ENCODE peak calls at places on chromosomes 7 and 10, in six cellular contexts. E is right atrium auricular region, G is prostate gland, R is tibial nerve, L is IMR-90, D is uterus. H is an unnamed sample.

GRCh38 chr7:151721694-151722093 is 155.2 kb downstream of the PRKAG2 start:
- DNase-seq in E (no peak), G (no peak), R (no peak), L (no peak), D (no peak), H (no peak)

GRCh38 chr10:588246-589165 is 101.0 kb downstream of the DIP2C start:
- DNase-seq in E (no peak), G (no peak), R (no peak), L (peak; percentile 69), D (no peak), H (no peak)

GRCh38 chr7:77313876-77314480 is 102.2 kb downstream of the GSAP start:
- DNase-seq in E (no peak), G (no peak), R (no peak), L (no peak), D (no peak), H (no peak)

GRCh38 chr10:49091450-49092210 is 23.7 kb downstream of the VSTM4 start:
- DNase-seq in E (no peak), G (no peak), R (no peak), L (no peak), D (no peak), H (no peak)

GRCh38 chr7:113582471-113582870 is 336.3 kb downstream of the PPP1R3A start:
- DNase-seq in E (no peak), G (no peak), R (no peak), L (no peak), D (no peak), H (no peak)

GRCh38 chr10:71585579-71586092 is 133.9 kb downstream of the C10orf105 start:
- DNase-seq in E (no peak), G (no peak), R (no peak), L (no peak), D (no peak), H (no peak)

GRCh38 chr7:51455086-51455485 is 138.5 kb upstream of the COBL start:
- DNase-seq in E (no peak), G (no peak), R (no peak), L (no peak), D (no peak), H (no peak)

GRCh38 chr10:88195841-88196240 is 332.4 kb downstream of the PTEN start:
- DNase-seq in E (no peak), G (no peak), R (no peak), L (no peak), D (no peak), H (no peak)

GRCh38 chr10:45592926-45593325 is 79.6 kb downstream of the ZFAND4 start:
- DNase-seq in E (no peak), G (no peak), R (no peak), L (no peak), D (no peak), H (no peak)

GRCh38 chr7:49852619-49853462 is 79.4 kb downstream of the VWC2 start:
- DNase-seq in E (no peak), G (peak; percentile 47), R (no peak), L (peak; percentile 12), D (peak; percentile 29), H (no peak)

GRCh38 chr10:73716251-73716650 is 18.3 kb upstream of the AGAP5 start:
- DNase-seq in E (no peak), G (no peak), R (no peak), L (no peak), D (no peak), H (no peak)

GRCh38 chr7:1548438-1548831 is 7.6 kb downstream of the TMEM184A start:
- DNase-seq in E (no peak), G (no peak), R (no peak), L (no peak), D (no peak), H (no peak)

GRCh38 chr10:97039538-97040247 is 146.1 kb downstream of the SLIT1 start:
- DNase-seq in E (no peak), G (no peak), R (no peak), L (no peak), D (no peak), H (no peak)

GRCh38 chr7:102220229-102220850 is 66.3 kb upstream of the SH2B2 start:
- DNase-seq in E (no peak), G (no peak), R (no peak), L (no peak), D (no peak), H (no peak)

GRCh38 chr7:47503283-47503682 is 78.6 kb downstream of the TNS3 start:
- DNase-seq in E (no peak), G (no peak), R (no peak), L (peak; percentile 84), D (no peak), H (no peak)

GRCh38 chr7:71868797-71869196 is 543.3 kb downstream of the CALN1 start:
- DNase-seq in E (no peak), G (no peak), R (no peak), L (no peak), D (no peak), H (no peak)

GRCh38 chr10:73110345-73110849 is at the start of gene NUDT13:
- DNase-seq in E (peak; percentile 80), G (peak; percentile 78), R (peak; percentile 55), L (peak; percentile 73), D (peak; percentile 79), H (peak; percentile 8)

GRCh38 chr7:28106316-28106957 is 74.2 kb downstream of the JAZF1 start:
- DNase-seq in E (no peak), G (no peak), R (no peak), L (peak; percentile 93), D (no peak), H (no peak)

GRCh38 chr10:114687459-114687858 is 29.4 kb upstream of the ABLIM1 start:
- DNase-seq in E (no peak), G (no peak), R (no peak), L (no peak), D (no peak), H (no peak)

GRCh38 chr10:124539935-124540641 is 78.5 kb downstream of the LHPP start:
- DNase-seq in E (no peak), G (peak; percentile 46), R (peak; percentile 49), L (peak; percentile 18), D (peak; percentile 75), H (peak; percentile 63)

GRCh38 chr7:42237162-42237821 is at the start of gene GLI3:
- DNase-seq in E (peak; percentile 77), G (peak; percentile 84), R (peak; percentile 83), L (peak; percentile 93), D (peak; percentile 95), H (no peak)

GRCh38 chr7:142279616-142280015 is 21.8 kb upstream of the PRSS58 start:
- DNase-seq in E (no peak), G (no peak), R (no peak), L (no peak), D (no peak), H (no peak)

GRCh38 chr7:1531263-1531978 is 919 bp downstream of the MAFK start:
- DNase-seq in E (peak; percentile 66), G (no peak), R (no peak), L (peak; percentile 41), D (peak; percentile 53), H (peak; percentile 71)

GRCh38 chr7:116633131-116633988 is 38.6 kb upstream of the MET start:
- DNase-seq in E (no peak), G (no peak), R (no peak), L (no peak), D (no peak), H (no peak)

GRCh38 chr7:123154231-123154860 is 45.4 kb downstream of the SLC13A1 start:
- DNase-seq in E (peak; percentile 91), G (peak; percentile 75), R (peak; percentile 74), L (peak; percentile 50), D (peak; percentile 73), H (no peak)

DNA sequence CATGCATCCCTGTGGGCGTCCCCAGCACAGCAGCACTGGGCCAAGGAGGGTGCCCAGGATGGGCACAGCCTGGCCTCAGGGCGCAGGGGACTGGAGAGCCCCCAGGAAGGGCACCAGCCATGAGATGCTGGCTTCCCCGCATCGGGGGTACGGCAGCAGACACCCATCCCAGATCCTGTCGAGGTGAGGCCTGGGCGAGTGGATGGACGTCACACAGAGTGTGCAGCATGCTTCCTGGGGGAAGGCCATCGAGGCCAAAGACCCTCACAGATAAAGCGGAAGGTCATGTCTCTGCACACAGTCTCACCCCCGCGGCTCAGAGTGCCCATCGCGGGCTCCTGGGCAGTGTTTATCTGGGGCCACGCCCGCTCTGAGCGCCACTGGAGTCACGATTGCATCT is 18.8 kb downstream of the ADGRA1 start:
- DNase-seq in E (no peak), G (no peak), R (no peak), L (no peak), D (no peak), H (no peak)
- H3K27ac ChIP-seq in E (no peak overlapping the region), G (no peak overlapping the region), R (no peak overlapping the region), L (no peak overlapping the region), D (no peak overlapping the region), H (no peak overlapping the region)

GRCh38 chr10:24239289-24239688 is 30.4 kb downstream of the KIAA1217 start:
- DNase-seq in E (no peak), G (no peak), R (no peak), L (no peak), D (no peak), H (no peak)
- H3K4me3 ChIP-seq in E (no peak overlapping the region), G (peak overlapping the region; percentile 34), R (peak overlapping the region; percentile 12), L (no peak overlapping the region), D (no peak overlapping the region), H (no peak overlapping the region)

DNA sequence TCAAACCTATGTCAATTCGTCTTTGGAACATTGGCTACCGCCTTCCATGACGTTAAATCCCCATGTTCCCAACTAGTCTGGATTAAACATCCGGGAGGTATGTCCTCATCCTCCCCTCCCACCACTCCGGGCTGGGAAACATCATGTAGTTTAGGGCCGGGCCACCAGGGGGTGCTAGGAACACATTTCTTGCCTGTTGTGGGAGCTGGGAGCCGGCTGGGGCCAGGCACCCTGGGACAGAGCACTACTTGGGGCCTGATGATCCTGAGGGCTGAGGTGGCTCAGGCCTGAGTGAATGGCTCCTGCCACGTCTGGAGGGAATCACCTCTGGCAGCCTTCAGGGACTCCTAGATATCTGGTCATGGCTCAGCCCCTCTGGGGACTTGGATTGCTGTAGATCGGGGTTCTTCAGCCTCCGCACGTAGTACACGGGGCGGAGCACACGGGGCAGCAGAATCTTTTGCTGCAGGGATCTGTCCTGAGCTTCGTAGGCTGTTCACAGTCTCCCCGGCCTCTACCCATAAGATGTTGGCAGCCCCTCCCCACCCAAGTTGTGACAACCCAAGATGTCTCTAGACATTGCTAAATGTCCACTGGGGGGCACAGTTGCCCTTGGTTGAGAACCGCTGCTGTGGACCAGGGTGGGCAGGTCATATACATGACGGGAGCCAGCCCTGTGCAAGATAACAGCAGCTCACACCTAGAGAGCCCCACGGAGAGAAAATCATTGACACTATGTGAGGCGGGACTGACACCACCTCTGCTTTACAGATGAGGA is 141.2 kb upstream of the ZNF716 start:
- DNase-seq in E (no peak), G (no peak), R (no peak), L (no peak), D (no peak), H (no peak)
- H3K9me3 ChIP-seq in E (no peaks in the 10 kb centered on the region), G (no peaks in the 10 kb centered on the region), R (no peaks in the 10 kb centered on the region), L (peaks cover 20% of the 10 kb centered on the region), D (no peaks in the 10 kb centered on the region), H (no peaks in the 10 kb centered on the region)

DNA sequence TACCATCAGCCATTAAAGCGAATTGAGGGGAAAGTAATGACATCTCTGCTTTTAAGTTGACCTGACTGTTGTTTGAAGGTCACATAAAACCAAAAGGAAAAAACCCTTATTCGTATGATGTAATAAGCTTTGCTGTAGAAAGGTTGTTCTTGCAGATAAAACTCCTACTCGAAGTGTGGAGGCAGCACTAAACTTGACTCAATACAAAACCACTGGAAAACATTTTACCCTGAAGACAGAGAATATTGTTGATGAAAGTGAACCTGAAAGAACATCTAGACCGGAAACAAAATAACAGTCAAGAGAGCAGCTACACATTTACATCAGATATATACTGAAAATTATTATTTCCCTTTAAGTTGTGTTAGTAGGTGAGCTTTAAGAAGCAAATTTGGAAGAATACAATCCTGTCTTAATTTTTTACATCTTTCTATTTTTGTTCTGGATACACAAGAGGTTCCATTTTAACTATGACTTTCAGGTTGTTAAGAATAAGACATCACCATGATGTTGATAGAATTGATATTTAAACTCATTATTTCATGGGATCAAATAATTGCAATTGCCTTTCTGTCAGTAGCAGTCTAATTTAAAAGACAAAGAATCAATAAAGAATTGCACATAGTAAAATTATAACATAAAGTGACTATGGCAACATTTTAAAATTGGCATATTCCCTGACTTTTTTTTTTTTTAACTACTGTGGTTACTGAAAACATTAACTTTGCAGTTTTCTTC is 6.4 kb downstream of the ETV1 start:
- DNase-seq in E (no peak), G (no peak), R (no peak), L (no peak), D (no peak), H (no peak)
- H3K27ac ChIP-seq in E (no peak overlapping the region), G (no peak overlapping the region), R (no peak overlapping the region), L (no peak overlapping the region), D (no peak overlapping the region), H (peak overlapping the region; percentile 14)

H was measured in CD8-positive, alpha-beta memory T cell.